ENCODE peak calls at places on chromosome 14, in eight cellular contexts. B, W, T, N, R, J, X and A are unnamed samples.

GRCh38 chr14:81176224-81176623 is 44.5 kb downstream of the GTF2A1 start:
- DNase-seq in J (no peak), R (peak; percentile 58), N (no peak), X (no peak), T (no peak), W (no peak), B (no peak), A (no peak)

GRCh38 chr14:85250369-85250768 is 279.6 kb upstream of the FLRT2 start:
- DNase-seq in R (no peak), J (no peak), X (no peak), B (no peak), N (peak; percentile 23), W (no peak), T (no peak), A (no peak)

GRCh38 chr14:24813819-24814259 is 179.8 kb upstream of the GZMB start:
- DNase-seq in R (no peak), N (no peak), T (no peak), B (no peak), X (no peak), W (no peak), J (no peak), A (no peak)

GRCh38 chr14:85744573-85744972 is 214.6 kb downstream of the FLRT2 start:
- DNase-seq in B (no peak), W (no peak), R (no peak), X (no peak), N (no peak), T (no peak), J (no peak), A (no peak)

GRCh38 chr14:64654072-64654899 is 49.9 kb upstream of the PLEKHG3 start:
- DNase-seq in N (peak; percentile 94), B (peak; percentile 67), T (peak; percentile 84), R (no peak), J (peak; percentile 87), X (peak; percentile 92), W (no peak), A (no peak)

GRCh38 chr14:103628221-103628683 is 759 bp upstream of the KLC1 start:
- DNase-seq in W (peak; percentile 39), X (peak; percentile 79), R (peak; percentile 90), T (peak; percentile 83), J (peak; percentile 85), B (peak; percentile 89), N (peak; percentile 79), A (no peak)

GRCh38 chr14:20194101-20194500 is 3.4 kb downstream of the OR11G2 start:
- DNase-seq in N (no peak), R (no peak), T (no peak), W (no peak), J (no peak), X (no peak), B (no peak), A (no peak)

GRCh38 chr14:94888108-94888507 is 118.2 kb upstream of the GSC start:
- DNase-seq in N (no peak), X (no peak), J (no peak), B (no peak), W (no peak), R (no peak), T (no peak), A (no peak)

GRCh38 chr14:24839617-24840203 is 205.7 kb upstream of the GZMB start:
- DNase-seq in N (no peak), R (no peak), W (no peak), B (no peak), X (no peak), T (no peak), J (no peak), A (no peak)

GRCh38 chr14:102928412-102929348 is 6.2 kb downstream of the AMN start:
- DNase-seq in B (peak; percentile 64), J (no peak), W (peak; percentile 52), T (peak; percentile 53), N (no peak), X (peak; percentile 30), R (peak; percentile 84), A (no peak)

GRCh38 chr14:99986416-99986815 is 78.8 kb upstream of the EVL start:
- DNase-seq in W (no peak), R (no peak), J (no peak), N (no peak), T (peak; percentile 78), B (peak; percentile 73), X (no peak), A (no peak)

GRCh38 chr14:103871596-103872480 is 24.5 kb upstream of the PPP1R13B start:
- DNase-seq in W (no peak), T (no peak), J (no peak), R (peak; percentile 93), X (no peak), N (no peak), B (no peak), A (no peak)